ENCODE peak calls at places on chromosome 9, in five cellular contexts. X is IMR-90; M is A549; J is CD4-positive, CD25-positive, alpha-beta regulatory T cell; C is effector memory CD4-positive, alpha-beta T cell. G is an unnamed sample.

GRCh38 chr9:85630676-85631075 is 111.1 kb downstream of the AGTPBP1 start:
- DNase-seq in X (no peak), M (no peak), J (no peak), C (no peak), G (no peak)

GRCh38 chr9:14843163-14843562 is 67.1 kb downstream of the FREM1 start:
- DNase-seq in X (no peak), M (no peak), J (no peak), C (no peak), G (no peak)

GRCh38 chr9:114706709-114707108 is 24.7 kb upstream of the TEX48 start:
- DNase-seq in X (no peak), M (no peak), J (no peak), C (no peak), G (no peak)

GRCh38 chr9:86721843-86722705 is 225.2 kb downstream of the GAS1 start:
- DNase-seq in X (peak; percentile 93), M (no peak), J (no peak), C (no peak), G (peak; percentile 74)

GRCh38 chr9:114097613-114098020 is 1.5 kb downstream of the KIF12 start:
- DNase-seq in X (no peak), M (no peak), J (no peak), C (no peak), G (no peak)

GRCh38 chr9:2427016-2427891 is 194.3 kb upstream of the VLDLR start:
- DNase-seq in X (no peak), M (no peak), J (no peak), C (no peak), G (no peak)

GRCh38 chr9:77883846-77884771 is 147.5 kb downstream of the GNAQ start:
- DNase-seq in X (peak; percentile 36), M (no peak), J (no peak), C (no peak), G (no peak)

GRCh38 chr9:36146666-36147065 is 10.1 kb downstream of the GLIPR2 start:
- DNase-seq in X (no peak), M (no peak), J (no peak), C (no peak), G (no peak)

GRCh38 chr9:75027187-75028107 is 646 bp downstream of the CARNMT1 start:
- DNase-seq in X (peak; percentile 45), M (peak; percentile 61), J (peak; percentile 45), C (peak; percentile 22), G (no peak)

GRCh38 chr9:13263511-13263910 is 16.0 kb downstream of the MPDZ start:
- DNase-seq in X (no peak), M (no peak), J (no peak), C (no peak), G (no peak)

GRCh38 chr9:23829580-23830458 is 3.8 kb upstream of the ELAVL2 start:
- DNase-seq in X (peak; percentile 2), M (no peak), J (no peak), C (no peak), G (no peak)

GRCh38 chr9:3873818-3874217 is 348.0 kb upstream of the RFX3 start:
- DNase-seq in X (peak; percentile 16), M (no peak), J (no peak), C (no peak), G (no peak)

GRCh38 chr9:36828574-36829141 is 205.4 kb downstream of the PAX5 start:
- DNase-seq in X (no peak), M (no peak), J (no peak), C (no peak), G (no peak)

GRCh38 chr9:72210522-72210921 is 61.3 kb downstream of the GDA start:
- DNase-seq in X (no peak), M (no peak), J (no peak), C (no peak), G (no peak)

GRCh38 chr9:126860757-126861466 is 473 bp downstream of the ZBTB34 start:
- DNase-seq in X (no peak), M (no peak), J (no peak), C (no peak), G (no peak)

GRCh38 chr9:122477826-122478225 is at the start of gene OR1J1:
- DNase-seq in X (no peak), M (no peak), J (no peak), C (no peak), G (no peak)

GRCh38 chr9:137784046-137784445 is 93.5 kb upstream of the CACNA1B start:
- DNase-seq in X (no peak), M (peak; percentile 26), J (no peak), C (no peak), G (no peak)

GRCh38 chr9:4126996-4127395 is 172.9 kb downstream of the GLIS3 start:
- DNase-seq in X (no peak), M (no peak), J (no peak), C (no peak), G (no peak)

GRCh38 chr9:71249729-71250317 is 128.4 kb upstream of the TRPM3 start:
- DNase-seq in X (peak; percentile 64), M (peak; percentile 73), J (no peak), C (no peak), G (peak; percentile 30)

GRCh38 chr9:94139672-94140417 is 55.6 kb downstream of the PTPDC1 start:
- DNase-seq in X (peak; percentile 96), M (peak; percentile 71), J (no peak), C (no peak), G (peak; percentile 95)

GRCh38 chr9:122200960-122201635 is 27.7 kb downstream of the LHX6 start:
- DNase-seq in X (peak; percentile 79), M (no peak), J (no peak), C (no peak), G (peak; percentile 21)

GRCh38 chr9:105332471-105332870 is 88.0 kb downstream of the SLC44A1 start:
- DNase-seq in X (peak; percentile 44), M (no peak), J (no peak), C (no peak), G (no peak)

GRCh38 chr9:86575825-86576488 is 221.7 kb upstream of the TUT7 start:
- DNase-seq in X (no peak), M (no peak), J (no peak), C (no peak), G (no peak)

GRCh38 chr9:16337322-16338029 is 533.0 kb downstream of the BNC2 start:
- DNase-seq in X (peak; percentile 97), M (peak; percentile 94), J (no peak), C (no peak), G (peak; percentile 65)

GRCh38 chr9:127980056-127980705 is 608 bp downstream of the EEIG1 start:
- DNase-seq in X (no peak), M (no peak), J (peak; percentile 61), C (no peak), G (no peak)

GRCh38 chr9:78023003-78023741 is 8.4 kb downstream of the GNAQ start:
- DNase-seq in X (peak; percentile 82), M (peak; percentile 53), J (no peak), C (no peak), G (peak; percentile 47)

GRCh38 chr9:121601234-121601633 is 50.2 kb upstream of the DAB2IP start:
- DNase-seq in X (no peak), M (no peak), J (no peak), C (no peak), G (no peak)

GRCh38 chr9:132334364-132334763 is 20.4 kb downstream of the SETX start:
- DNase-seq in X (no peak), M (no peak), J (no peak), C (no peak), G (no peak)
- H3K4me3 ChIP-seq in X (no peak overlapping the region), M (no peak overlapping the region), J (no peak overlapping the region), C (no peak overlapping the region), G (no peak overlapping the region)

DNA sequence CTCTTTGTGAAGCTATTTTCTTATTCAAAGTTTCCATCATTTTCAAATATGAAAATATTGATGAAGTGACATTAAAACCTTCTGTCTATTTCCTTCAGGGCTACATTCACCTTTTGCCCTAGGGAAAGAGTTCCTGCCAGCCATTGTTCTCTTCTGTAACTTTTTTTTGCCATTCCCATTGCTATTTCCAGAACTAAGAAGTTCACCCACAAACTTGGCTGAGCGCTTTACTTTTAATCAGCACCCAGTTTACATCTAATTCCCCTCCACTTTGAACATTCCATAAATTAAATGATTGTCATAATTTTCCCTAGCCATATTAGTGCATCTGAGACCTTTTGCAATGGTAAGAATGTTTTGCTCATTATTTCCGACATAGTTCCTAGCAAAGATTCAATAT is 4.4 kb downstream of the IL33 start:
- DNase-seq in X (no peak), M (no peak), J (no peak), C (no peak), G (no peak)
- H3K27ac ChIP-seq in X (no peak overlapping the region), M (no peak overlapping the region), J (no peak overlapping the region), C (no peak overlapping the region), G (no peak overlapping the region)

GRCh38 chr9:38037981-38038306 is 31.1 kb downstream of the SHB start:
- DNase-seq in X (no peak), M (no peak), J (no peak), C (no peak), G (no peak)

GRCh38 chr9:38039090-38039906 is 29.7 kb downstream of the SHB start:
- DNase-seq in X (peak; percentile 48), M (peak; percentile 58), J (no peak), C (no peak), G (no peak)

GRCh38 chr9:38036359-38037084 is 32.5 kb downstream of the SHB start:
- DNase-seq in X (peak; percentile 67), M (peak; percentile 41), J (no peak), C (no peak), G (no peak)

GRCh38 chr9:38039907-38040682 is 28.9 kb downstream of the SHB start:
- DNase-seq in X (no peak), M (no peak), J (no peak), C (no peak), G (no peak)

GRCh38 chr9:38038307-38039089 is 30.5 kb downstream of the SHB start:
- DNase-seq in X (no peak), M (no peak), J (no peak), C (no peak), G (no peak)
- H3K4me3 ChIP-seq in X (no peak overlapping the region), M (no peak overlapping the region), J (no peak overlapping the region), C (no peak overlapping the region), G (no peak overlapping the region)

DNA sequence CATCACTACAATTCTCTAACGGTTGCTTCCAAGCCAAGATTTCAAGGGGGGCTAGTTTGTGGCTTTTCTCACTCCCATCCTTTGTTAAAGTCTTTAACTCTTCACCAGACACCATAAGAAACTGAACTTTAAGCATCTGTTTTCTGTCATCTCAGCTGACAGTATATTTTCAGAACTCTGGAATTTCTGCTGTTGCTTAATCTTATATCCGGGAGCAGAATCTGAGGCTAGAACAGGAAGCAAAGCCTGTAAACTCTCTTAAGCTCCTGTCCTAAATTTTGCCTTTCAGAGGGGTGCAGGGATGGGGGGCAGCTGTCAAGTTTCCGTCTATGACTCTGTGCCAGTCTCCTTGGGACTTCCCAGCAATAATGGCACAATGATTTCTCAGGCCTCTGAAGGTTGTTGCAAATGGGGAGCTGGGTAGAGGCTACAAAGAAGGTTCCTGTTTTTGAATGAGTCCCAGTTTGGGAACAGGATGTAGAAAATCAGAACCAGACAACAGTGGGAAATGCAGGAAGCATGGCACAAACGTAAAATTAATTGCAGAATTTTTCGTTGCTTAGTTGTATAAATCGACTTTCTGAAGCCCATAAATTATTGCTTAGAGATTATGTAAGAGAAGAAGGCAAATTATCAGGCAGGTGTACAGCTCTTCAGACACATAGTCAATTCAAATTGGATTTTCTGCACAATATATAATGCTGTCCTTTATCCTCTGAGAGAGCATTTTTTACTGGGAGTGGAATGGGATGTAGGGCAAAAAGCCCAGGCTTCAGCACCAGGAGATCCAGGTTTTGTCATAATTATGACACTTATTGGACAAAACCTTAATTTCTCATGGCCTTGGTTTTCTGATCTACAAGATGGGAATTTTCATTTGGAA is 430.9 kb downstream of the DMAC1 start:
- DNase-seq in X (peak; percentile 90), M (no peak), J (no peak), C (no peak), G (peak; percentile 87)
- H3K27ac ChIP-seq in X (peak overlapping the region; percentile 100), M (no peak overlapping the region), J (no peak overlapping the region), C (no peak overlapping the region), G (peak overlapping the region; percentile 90)

G was measured in AG04450.